ENCODE peak calls at places on chromosome 3, in seven cellular contexts. One of them, this sample, is unnamed.
A peak's percentile ranks its signal among the peaks of the same experiment; 100 is the strongest.

GRCh38 chr3:74750901-74751300 is 136.4 kb upstream of the CNTN3 start:
- DNase-seq in mesendoderm: no peak
- DNase-seq in H9: no peak
- DNase-seq in H1: no peak
- DNase-seq in neuronal stem cell: no peak
- DNase-seq in IMR-90: no peak
- DNase-seq in mesenchymal stem cell: no peak
- DNase-seq in this sample: no peak

GRCh38 chr3:51355891-51356578 is 29.1 kb upstream of the MANF start:
- DNase-seq in IMR-90: no peak
- DNase-seq in mesendoderm: no peak
- DNase-seq in neuronal stem cell: no peak
- DNase-seq in H9: no peak
- DNase-seq in H1: no peak
- DNase-seq in mesenchymal stem cell: no peak
- DNase-seq in this sample: no peak

GRCh38 chr3:153640689-153641308 is 478.8 kb downstream of the RAP2B start:
- DNase-seq in mesendoderm: peak; percentile 83
- DNase-seq in mesenchymal stem cell: no peak
- DNase-seq in H1: peak; percentile 47
- DNase-seq in IMR-90: no peak
- DNase-seq in neuronal stem cell: no peak
- DNase-seq in H9: peak; percentile 74
- DNase-seq in this sample: no peak

GRCh38 chr3:24508423-24508839 is 13.8 kb upstream of the THRB start:
- DNase-seq in IMR-90: no peak
- DNase-seq in mesenchymal stem cell: no peak
- DNase-seq in H1: no peak
- DNase-seq in neuronal stem cell: no peak
- DNase-seq in mesendoderm: no peak
- DNase-seq in H9: no peak
- DNase-seq in this sample: no peak

GRCh38 chr3:97970131-97970530 is 2.1 kb downstream of the RIOX2 start:
- DNase-seq in IMR-90: no peak
- DNase-seq in H9: no peak
- DNase-seq in neuronal stem cell: no peak
- DNase-seq in mesenchymal stem cell: no peak
- DNase-seq in H1: no peak
- DNase-seq in mesendoderm: no peak
- DNase-seq in this sample: no peak

GRCh38 chr3:128269131-128269775 is 116.0 kb downstream of the EEFSEC start:
- DNase-seq in H9: peak; percentile 23
- DNase-seq in H1: peak; percentile 34
- DNase-seq in mesendoderm: no peak
- DNase-seq in mesenchymal stem cell: no peak
- DNase-seq in neuronal stem cell: no peak
- DNase-seq in IMR-90: no peak
- DNase-seq in this sample: no peak

GRCh38 chr3:37487785-37488184 is 313.4 kb upstream of the LRRFIP2 start:
- DNase-seq in H1: no peak
- DNase-seq in mesenchymal stem cell: no peak
- DNase-seq in mesendoderm: no peak
- DNase-seq in H9: no peak
- DNase-seq in IMR-90: no peak
- DNase-seq in neuronal stem cell: no peak
- DNase-seq in this sample: no peak

GRCh38 chr3:13223574-13224237 is 150.5 kb upstream of the IQSEC1 start:
- DNase-seq in neuronal stem cell: no peak
- DNase-seq in H9: no peak
- DNase-seq in H1: no peak
- DNase-seq in mesendoderm: no peak
- DNase-seq in IMR-90: no peak
- DNase-seq in mesenchymal stem cell: no peak
- DNase-seq in this sample: peak; percentile 38

GRCh38 chr3:173529062-173529711 is 131.6 kb downstream of the NLGN1 start:
- DNase-seq in mesendoderm: peak; percentile 77
- DNase-seq in H9: peak; percentile 69
- DNase-seq in neuronal stem cell: no peak
- DNase-seq in IMR-90: peak; percentile 4
- DNase-seq in mesenchymal stem cell: peak; percentile 11
- DNase-seq in H1: no peak
- DNase-seq in this sample: peak; percentile 72

GRCh38 chr3:134082582-134082981 is 52.9 kb upstream of the SLCO2A1 start:
- DNase-seq in mesendoderm: no peak
- DNase-seq in IMR-90: no peak
- DNase-seq in H1: no peak
- DNase-seq in H9: no peak
- DNase-seq in mesenchymal stem cell: no peak
- DNase-seq in neuronal stem cell: no peak
- DNase-seq in this sample: no peak

DNA sequence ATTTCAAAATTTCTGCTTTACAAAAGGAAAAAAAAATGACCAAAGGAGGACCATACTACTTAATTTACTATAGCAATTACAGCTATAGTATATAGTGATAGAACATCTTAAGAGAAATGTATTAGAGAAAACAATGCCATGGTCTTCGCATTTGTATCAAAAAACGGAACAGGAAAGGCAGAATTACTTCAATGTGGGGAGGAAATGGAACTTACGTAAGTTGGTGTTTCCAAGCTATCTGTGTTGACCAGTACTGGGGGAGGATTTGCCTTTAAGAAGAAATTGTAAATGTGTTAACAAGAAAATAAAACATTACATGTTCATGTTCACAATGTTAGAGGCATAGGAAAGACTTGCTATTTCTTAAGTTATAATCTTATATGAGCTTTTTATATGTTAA is 119.9 kb upstream of the MELTF start:
- DNase-seq in neuronal stem cell: no peak
- DNase-seq in H9: no peak
- DNase-seq in mesendoderm: no peak
- DNase-seq in H1: no peak
- DNase-seq in IMR-90: no peak
- DNase-seq in mesenchymal stem cell: no peak
- DNase-seq in this sample: no peak
- H3K4me2 ChIP-seq in neuronal stem cell: no peak overlapping the region
- H3K4me2 ChIP-seq in H9: no peak overlapping the region
- H3K4me2 ChIP-seq in mesendoderm: no peak overlapping the region
- H3K4me2 ChIP-seq in H1: no peak overlapping the region
- H3K4me2 ChIP-seq in IMR-90: no peak overlapping the region
- H3K4me2 ChIP-seq in mesenchymal stem cell: no peak overlapping the region
- H3K4me2 ChIP-seq in this sample: no peak overlapping the region

GRCh38 chr3:139538733-139539132 is 809 bp downstream of the RBP1 start:
- DNase-seq in IMR-90: peak; percentile 53
- DNase-seq in H9: peak; percentile 44
- DNase-seq in mesenchymal stem cell: peak; percentile 38
- DNase-seq in neuronal stem cell: no peak
- DNase-seq in H1: no peak
- DNase-seq in mesendoderm: peak; percentile 41
- DNase-seq in this sample: peak; percentile 22

GRCh38 chr3:139534992-139535879 is 4.3 kb downstream of the RBP1 start:
- DNase-seq in H9: peak; percentile 43
- DNase-seq in IMR-90: peak; percentile 79
- DNase-seq in mesenchymal stem cell: peak; percentile 19
- DNase-seq in mesendoderm: peak; percentile 67
- DNase-seq in neuronal stem cell: no peak
- DNase-seq in H1: no peak
- DNase-seq in this sample: no peak

GRCh38 chr3:139537795-139538538 is 1.6 kb downstream of the RBP1 start:
- DNase-seq in mesenchymal stem cell: no peak
- DNase-seq in IMR-90: no peak
- DNase-seq in mesendoderm: no peak
- DNase-seq in H9: no peak
- DNase-seq in H1: no peak
- DNase-seq in neuronal stem cell: no peak
- DNase-seq in this sample: no peak

GRCh38 chr3:139534444-139534812 is 5.1 kb downstream of the RBP1 start:
- DNase-seq in IMR-90: peak; percentile 94
- DNase-seq in neuronal stem cell: no peak
- DNase-seq in H9: no peak
- DNase-seq in mesenchymal stem cell: peak; percentile 27
- DNase-seq in H1: no peak
- DNase-seq in mesendoderm: no peak
- DNase-seq in this sample: no peak

GRCh38 chr3:139537325-139537724 is 2.2 kb downstream of the RBP1 start:
- DNase-seq in H1: no peak
- DNase-seq in IMR-90: peak; percentile 75
- DNase-seq in mesendoderm: peak; percentile 62
- DNase-seq in H9: no peak
- DNase-seq in neuronal stem cell: no peak
- DNase-seq in mesenchymal stem cell: peak; percentile 3
- DNase-seq in this sample: peak; percentile 51
- H2BK5ac ChIP-seq in H1: no peak overlapping the region
- H2BK5ac ChIP-seq in IMR-90: no peak overlapping the region
- H2BK5ac ChIP-seq in mesendoderm: no peak overlapping the region
- H2BK5ac ChIP-seq in H9: no peak overlapping the region
- H2BK5ac ChIP-seq in neuronal stem cell: no peak overlapping the region
- H2BK5ac ChIP-seq in mesenchymal stem cell: no peak overlapping the region
- H2BK5ac ChIP-seq in this sample: no peak overlapping the region

DNA sequence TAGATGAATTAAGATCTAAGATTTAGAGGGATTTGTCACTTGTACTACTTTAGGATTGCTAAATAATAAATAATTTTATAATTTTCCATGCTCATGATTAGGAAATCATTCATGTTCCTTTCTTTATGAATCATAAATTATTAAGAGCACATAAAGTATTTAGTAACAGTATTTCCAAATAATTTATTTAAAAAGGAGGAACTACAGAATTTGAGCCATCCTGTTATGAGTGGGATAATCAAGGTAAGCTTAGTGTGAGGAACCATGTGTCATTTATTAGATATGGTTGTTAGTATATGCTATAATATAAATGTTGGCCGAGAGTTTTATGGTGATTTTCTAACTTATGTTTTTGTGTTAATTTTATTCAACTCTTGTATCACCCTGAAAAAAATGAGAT is 37.4 kb upstream of the C3orf38 start:
- DNase-seq in H1: no peak
- DNase-seq in mesendoderm: no peak
- DNase-seq in neuronal stem cell: no peak
- DNase-seq in mesenchymal stem cell: no peak
- DNase-seq in H9: no peak
- DNase-seq in IMR-90: no peak
- DNase-seq in this sample: no peak
- H3K27ac ChIP-seq in H1: no peak overlapping the region
- H3K27ac ChIP-seq in mesendoderm: no peak overlapping the region
- H3K27ac ChIP-seq in neuronal stem cell: no peak overlapping the region
- H3K27ac ChIP-seq in mesenchymal stem cell: no peak overlapping the region
- H3K27ac ChIP-seq in H9: no peak overlapping the region
- H3K27ac ChIP-seq in IMR-90: no peak overlapping the region
- H3K27ac ChIP-seq in this sample: no peak overlapping the region

DNA sequence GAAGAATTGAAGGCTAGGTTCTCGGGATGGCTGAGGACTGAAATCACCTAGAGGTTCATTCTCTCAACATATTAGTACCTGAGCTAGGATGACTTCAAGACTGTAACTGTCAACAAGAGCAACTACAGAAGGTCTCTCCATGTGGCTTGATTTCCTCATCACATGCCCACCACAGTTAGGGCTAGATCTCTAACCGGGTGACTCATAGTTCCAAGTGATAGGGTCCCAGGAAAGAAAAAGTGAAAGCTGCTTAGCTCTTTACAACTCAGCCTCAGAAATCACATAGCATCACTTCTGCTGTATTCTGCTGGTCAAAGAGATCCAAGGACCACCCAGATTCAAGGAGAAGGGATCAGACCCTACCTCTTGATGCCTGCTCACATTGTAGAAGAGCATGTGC is 165.4 kb upstream of the AGTR1 start:
- DNase-seq in IMR-90: peak; percentile 14
- DNase-seq in H1: no peak
- DNase-seq in mesenchymal stem cell: peak; percentile 51
- DNase-seq in mesendoderm: peak; percentile 1
- DNase-seq in neuronal stem cell: no peak
- DNase-seq in H9: no peak
- DNase-seq in this sample: no peak
- H3K4me2 ChIP-seq in IMR-90: no peak overlapping the region
- H3K4me2 ChIP-seq in H1: no peak overlapping the region
- H3K4me2 ChIP-seq in mesenchymal stem cell: no peak overlapping the region
- H3K4me2 ChIP-seq in mesendoderm: no peak overlapping the region
- H3K4me2 ChIP-seq in neuronal stem cell: no peak overlapping the region
- H3K4me2 ChIP-seq in H9: no peak overlapping the region
- H3K4me2 ChIP-seq in this sample: no peak overlapping the region

GRCh38 chr3:115141018-115141757 is 5.9 kb downstream of the ZBTB20 start:
- DNase-seq in neuronal stem cell: no peak
- DNase-seq in mesenchymal stem cell: no peak
- DNase-seq in H9: no peak
- DNase-seq in mesendoderm: no peak
- DNase-seq in IMR-90: no peak
- DNase-seq in H1: no peak
- DNase-seq in this sample: no peak

GRCh38 chr3:115148142-115148790 is 1.2 kb upstream of the ZBTB20 start:
- DNase-seq in mesenchymal stem cell: no peak
- DNase-seq in neuronal stem cell: no peak
- DNase-seq in H1: no peak
- DNase-seq in H9: no peak
- DNase-seq in mesendoderm: no peak
- DNase-seq in IMR-90: peak; percentile 4
- DNase-seq in this sample: no peak

GRCh38 chr3:115146418-115147328 is at the start of gene ZBTB20:
- DNase-seq in H9: peak; percentile 71
- DNase-seq in mesenchymal stem cell: peak; percentile 90
- DNase-seq in mesendoderm: peak; percentile 84
- DNase-seq in H1: peak; percentile 74
- DNase-seq in neuronal stem cell: peak; percentile 67
- DNase-seq in IMR-90: peak; percentile 77
- DNase-seq in this sample: peak; percentile 47

GRCh38 chr3:115147329-115148141 is 447 bp upstream of the ZBTB20 start:
- DNase-seq in mesenchymal stem cell: peak; percentile 100
- DNase-seq in H1: peak; percentile 94
- DNase-seq in neuronal stem cell: peak; percentile 100
- DNase-seq in mesendoderm: peak; percentile 100
- DNase-seq in H9: peak; percentile 99
- DNase-seq in IMR-90: peak; percentile 100
- DNase-seq in this sample: peak; percentile 98

GRCh38 chr3:115146032-115146417 is 1.1 kb downstream of the ZBTB20 start:
- DNase-seq in mesendoderm: peak; percentile 67
- DNase-seq in IMR-90: peak; percentile 79
- DNase-seq in H9: peak; percentile 31
- DNase-seq in mesenchymal stem cell: peak; percentile 84
- DNase-seq in H1: no peak
- DNase-seq in neuronal stem cell: peak; percentile 18
- DNase-seq in this sample: peak; percentile 79
- H2BK5ac ChIP-seq in mesendoderm: no peak overlapping the region
- H2BK5ac ChIP-seq in IMR-90: peak overlapping the region; percentile 91
- H2BK5ac ChIP-seq in H9: no peak overlapping the region
- H2BK5ac ChIP-seq in mesenchymal stem cell: no peak overlapping the region
- H2BK5ac ChIP-seq in H1: no peak overlapping the region
- H2BK5ac ChIP-seq in neuronal stem cell: no peak overlapping the region
- H2BK5ac ChIP-seq in this sample: no peak overlapping the region

This sample was measured in trophoblast cell.